ENCODE peak calls at places on chromosomes 13 and 19, in five cellular contexts. T is GM12878, A is HepG2, D is K562, O is SK-N-SH. F is an unnamed sample.

GRCh38 chr19:18698321-18699167 is 15.1 kb downstream of the CRTC1 start:
- DNase-seq in T (no peak), A (no peak), D (no peak), O (no peak), F (no peak)

GRCh38 chr19:48445256-48445605 is 552 bp upstream of the GRWD1 start:
- DNase-seq in T (no peak), A (peak), D (peak), O (peak), F (peak)

GRCh38 chr19:510606-511100 is 3.4 kb downstream of the TPGS1 start:
- DNase-seq in T (peak), A (peak), D (peak), O (peak), F (peak)

GRCh38 chr19:39834287-39834841 is 402 bp upstream of the DYRK1B start:
- DNase-seq in T (no peak), A (no peak), D (no peak), O (no peak), F (no peak)

GRCh38 chr13:112752711-112753541 is 63.1 kb downstream of the ATP11A start:
- DNase-seq in T (no peak), A (no peak), D (no peak), O (no peak), F (no peak)

GRCh38 chr19:22882797-22883196 is 50.7 kb downstream of the ZNF723 start:
- DNase-seq in T (no peak), A (peak), D (no peak), O (peak), F (no peak)

GRCh38 chr13:39415403-39415802 is 187.6 kb downstream of the LHFPL6 start:
- DNase-seq in T (no peak), A (no peak), D (no peak), O (peak), F (peak)

GRCh38 chr19:34313188-34313587 is 51.8 kb upstream of the GPI start:
- DNase-seq in T (no peak), A (no peak), D (no peak), O (no peak), F (no peak)

GRCh38 chr13:94917814-94918213 is 205.5 kb upstream of the SOX21 start:
- DNase-seq in T (no peak), A (no peak), D (no peak), O (no peak), F (no peak)

GRCh38 chr19:47663911-47664771 is 49.1 kb upstream of the EHD2 start:
- DNase-seq in T (no peak), A (peak), D (peak), O (no peak), F (no peak)

GRCh38 chr19:38805180-38805579 is 7.6 kb downstream of the LGALS4 start:
- DNase-seq in T (no peak), A (no peak), D (peak), O (no peak), F (no peak)

GRCh38 chr19:55545443-55545842 is at the start of gene SBK3:
- DNase-seq in T (no peak), A (no peak), D (no peak), O (no peak), F (peak)

GRCh38 chr19:58091251-58091995 is 6.6 kb downstream of the ZSCAN18 start:
- DNase-seq in T (no peak), A (no peak), D (no peak), O (no peak), F (no peak)

GRCh38 chr19:35009424-35010415 is 9.6 kb downstream of the GRAMD1A start:
- DNase-seq in T (no peak), A (no peak), D (no peak), O (peak), F (no peak)

GRCh38 chr13:20142019-20142926 is 18.6 kb downstream of the GJA3 start:
- DNase-seq in T (no peak), A (no peak), D (no peak), O (peak), F (no peak)

GRCh38 chr19:54191671-54192453 is 754 bp downstream of the TSEN34 start:
- DNase-seq in T (no peak), A (no peak), D (no peak), O (no peak), F (no peak)

GRCh38 chr13:49540552-49540951 is 44.8 kb downstream of the PHF11 start:
- DNase-seq in T (peak), A (no peak), D (no peak), O (no peak), F (no peak)

DNA sequence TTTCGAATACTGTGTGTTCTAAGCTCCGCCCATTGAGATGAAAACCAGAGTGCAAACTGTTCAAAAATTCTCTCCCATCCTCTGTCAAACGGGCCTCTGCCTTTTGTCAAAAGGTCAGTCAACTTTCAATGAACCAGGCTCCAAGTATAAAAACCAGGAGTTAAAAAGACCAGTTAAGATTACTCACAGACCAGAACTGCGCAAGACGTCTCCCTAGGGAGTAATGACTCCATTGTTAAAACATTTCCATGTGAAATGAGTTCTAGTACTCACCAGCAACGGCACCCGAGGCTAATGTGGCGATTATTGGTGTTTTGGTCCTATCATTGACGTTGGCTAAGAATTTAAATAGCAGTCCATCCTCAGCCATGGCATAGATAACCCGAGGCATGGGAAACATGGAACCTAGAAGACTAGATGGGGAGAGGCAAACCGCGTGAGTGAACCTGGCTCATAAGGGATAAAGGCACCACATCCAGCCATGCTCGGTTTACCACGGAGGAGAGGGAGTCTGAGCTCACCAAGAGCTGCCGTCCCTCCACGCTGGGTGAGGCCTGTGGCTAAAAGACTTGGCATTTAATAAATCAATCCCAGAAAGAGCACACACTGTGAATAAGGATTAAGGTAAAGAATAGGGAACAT is 73.3 kb downstream of the SLC7A1 start:
- DNase-seq in T (no peak), A (no peak), D (no peak), O (no peak), F (no peak)
- TF ChIP-seq FOXM1 in T (no peak), A (no peak), D (no peak), O (no peak), F (no peak)

GRCh38 chr13:30792257-30793000 is 57.1 kb downstream of the ALOX5AP start:
- DNase-seq in T (no peak), A (peak), D (no peak), O (peak), F (peak)
- TF ChIP-seq FOXM1 in T (no peak), A (no peak), D (no peak), O (peak), F (no peak)

DNA sequence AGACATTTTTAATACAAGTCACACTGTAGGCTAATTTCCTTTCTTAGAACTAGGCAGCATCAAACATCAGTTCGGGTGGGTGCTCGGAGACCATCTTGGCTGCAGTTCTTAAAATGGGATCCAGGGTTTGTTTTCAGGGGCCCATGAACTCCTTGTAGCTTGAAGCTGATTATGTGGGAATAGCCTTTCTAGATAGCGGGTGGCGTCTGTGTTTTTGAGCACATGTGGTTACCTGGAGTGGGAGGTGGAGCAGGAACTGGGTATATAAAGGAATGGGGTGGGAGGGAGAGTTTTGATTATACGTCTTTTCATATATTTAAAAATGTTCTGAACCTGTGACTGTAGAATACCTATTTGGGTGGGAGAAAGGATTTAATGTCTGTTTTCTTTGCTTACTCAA is 12.9 kb downstream of the CLPTM1 start:
- DNase-seq in T (no peak), A (no peak), D (no peak), O (no peak), F (no peak)
- TF ChIP-seq FOXM1 in T (no peak), A (no peak), D (no peak), O (no peak), F (no peak)

GRCh38 chr13:27795718-27796019 is 3.4 kb downstream of the GSX1 start:
- DNase-seq in T (no peak), A (no peak), D (no peak), O (no peak), F (no peak)

GRCh38 chr13:27794921-27795717 is 2.8 kb downstream of the GSX1 start:
- DNase-seq in T (no peak), A (no peak), D (no peak), O (no peak), F (no peak)

GRCh38 chr13:27793377-27794074 is 1.2 kb downstream of the GSX1 start:
- DNase-seq in T (no peak), A (no peak), D (no peak), O (no peak), F (no peak)

GRCh38 chr13:27792393-27793218 is at the start of gene GSX1:
- DNase-seq in T (no peak), A (peak), D (peak), O (no peak), F (peak)

GRCh38 chr13:27794075-27794691 is 1.9 kb downstream of the GSX1 start:
- DNase-seq in T (no peak), A (no peak), D (no peak), O (no peak), F (no peak)
- TF ChIP-seq FOXM1 in T (no peak), A (no peak), D (no peak), O (no peak), F (no peak)

DNA sequence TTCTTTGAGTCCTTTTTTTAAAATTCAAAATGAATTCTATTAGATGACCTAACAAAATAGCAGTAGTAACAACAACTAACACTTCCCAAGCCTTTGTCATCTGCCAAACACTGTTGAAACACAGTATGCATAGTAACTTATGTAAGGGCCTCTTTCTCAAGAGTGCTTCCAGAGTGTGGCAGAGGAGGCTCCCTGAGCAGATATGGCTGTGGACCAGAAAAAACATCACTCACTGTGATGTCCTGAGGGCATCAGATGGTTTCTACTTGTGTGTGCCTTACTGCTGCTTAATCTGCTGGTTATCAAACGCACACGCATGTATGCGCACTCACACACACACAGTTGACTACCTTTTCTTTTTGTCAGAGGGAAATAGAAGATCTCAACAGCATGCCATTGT is 110.8 kb downstream of the DLEU7 start:
- DNase-seq in T (no peak), A (no peak), D (no peak), O (peak), F (no peak)
- TF ChIP-seq FOXM1 in T (no peak), A (no peak), D (no peak), O (no peak), F (no peak)

DNA sequence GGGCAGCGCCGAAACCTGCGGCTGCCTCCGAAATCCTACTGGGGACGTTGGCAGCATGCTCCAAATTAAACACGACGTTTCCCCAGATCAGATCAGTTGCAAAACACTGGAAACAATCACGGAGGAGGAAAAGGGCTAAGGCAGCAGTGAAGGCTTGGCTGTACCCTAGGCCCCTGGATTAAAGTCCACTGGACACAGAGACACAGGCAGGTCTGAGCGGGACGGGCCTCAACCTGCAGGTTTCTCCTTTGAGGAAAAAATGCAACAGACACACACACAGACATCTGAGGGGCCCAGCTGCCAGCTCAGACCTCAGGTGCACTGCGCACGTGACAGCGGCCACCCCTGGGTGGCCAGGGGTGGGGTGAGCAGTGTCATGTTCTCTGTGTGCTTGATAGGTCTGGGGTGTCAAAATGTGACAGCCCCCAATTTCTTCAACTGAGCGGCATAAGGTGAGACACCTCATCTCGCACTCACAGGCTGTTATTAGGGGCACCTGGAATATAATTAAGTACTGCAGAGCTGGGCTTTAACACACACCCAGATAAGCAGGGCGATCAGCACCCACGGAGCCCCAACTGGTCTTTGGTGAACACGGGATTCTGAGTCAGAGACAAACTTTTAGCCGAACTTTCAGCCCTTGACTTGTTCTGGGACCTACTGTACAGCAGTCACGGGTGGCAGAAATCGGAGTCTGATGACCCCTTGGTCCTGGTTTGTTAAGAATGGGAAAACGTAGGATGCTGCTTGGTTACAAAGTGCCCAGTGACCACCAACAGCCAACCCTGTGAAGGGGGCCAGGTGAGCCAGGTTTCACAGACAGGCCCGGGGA is 9.3 kb downstream of the SH3GL1 start:
- DNase-seq in T (no peak), A (peak), D (no peak), O (no peak), F (no peak)
- TF ChIP-seq FOXM1 in T (no peak), A (no peak), D (no peak), O (no peak), F (no peak)

GRCh38 chr19:51467864-51468544 is 9.8 kb upstream of the SIGLEC8 start:
- DNase-seq in T (no peak), A (no peak), D (peak), O (no peak), F (no peak)

GRCh38 chr19:51469629-51470028 is 8.7 kb upstream of the CEACAM18 start:
- DNase-seq in T (no peak), A (no peak), D (no peak), O (no peak), F (no peak)

GRCh38 chr19:51470966-51471365 is 7.4 kb upstream of the CEACAM18 start:
- DNase-seq in T (no peak), A (no peak), D (peak), O (no peak), F (no peak)

GRCh38 chr19:51468545-51468920 is 9.8 kb upstream of the CEACAM18 start:
- DNase-seq in T (no peak), A (no peak), D (peak), O (no peak), F (no peak)

DNA sequence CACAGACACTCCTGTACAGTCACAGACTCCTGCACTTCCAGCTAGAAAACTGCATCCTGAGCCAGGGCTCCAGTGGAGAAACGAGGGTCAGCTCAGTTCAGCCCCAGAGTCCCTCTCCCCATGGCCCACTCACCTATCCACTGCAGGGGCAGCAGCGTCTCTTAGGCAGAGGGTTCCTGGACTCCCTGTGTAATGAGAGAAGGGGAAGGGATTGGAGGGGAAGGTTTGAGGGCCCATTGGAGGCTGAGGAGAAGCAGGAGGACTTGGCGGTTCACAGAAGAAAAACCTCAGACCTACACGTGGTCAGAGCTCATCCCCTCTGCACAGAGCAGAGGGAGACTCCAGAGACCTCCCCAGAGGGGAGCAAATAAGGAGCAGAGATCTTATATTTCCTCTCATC is 9.2 kb upstream of the CEACAM18 start:
- DNase-seq in T (no peak), A (no peak), D (no peak), O (no peak), F (no peak)
- TF ChIP-seq FOXM1 in T (no peak), A (no peak), D (no peak), O (no peak), F (no peak)

GRCh38 chr19:28522545-28522922 is 690.4 kb downstream of the UQCRFS1 start:
- DNase-seq in T (no peak), A (no peak), D (peak), O (no peak), F (no peak)
- TF ChIP-seq FOXM1 in T (no peak), A (no peak), D (no peak), O (no peak), F (no peak)

DNA sequence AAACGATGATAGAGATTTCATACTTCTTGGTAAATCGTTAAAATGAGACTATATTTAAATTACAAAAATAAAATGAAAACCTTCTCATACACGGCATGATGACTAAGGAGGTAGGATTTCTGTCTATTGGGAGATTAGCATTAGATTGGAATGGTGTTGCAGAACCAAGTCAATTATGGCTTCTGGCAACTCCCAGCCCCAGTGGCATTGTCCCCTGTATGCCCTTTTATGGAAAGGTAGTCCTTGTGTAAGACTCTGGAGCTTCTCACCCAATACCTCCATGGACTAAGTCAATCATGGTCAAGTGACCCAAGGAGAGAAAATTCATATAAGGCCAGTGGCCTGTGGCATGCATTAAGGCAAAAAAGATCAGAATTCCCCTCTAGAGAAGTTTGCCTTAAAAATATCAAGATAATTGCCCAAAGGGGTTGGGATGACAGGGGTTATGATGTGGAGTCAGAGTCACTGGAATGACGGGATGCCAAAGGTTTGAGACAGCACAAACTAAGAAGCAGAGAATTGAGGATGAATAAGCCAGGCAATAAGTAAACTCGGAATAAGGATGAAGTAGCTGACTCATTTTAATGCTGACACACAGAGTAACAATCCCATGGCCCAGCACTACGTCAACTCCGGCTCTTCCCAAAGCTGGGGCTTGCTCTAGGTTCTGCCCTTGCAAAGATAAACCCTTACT is 57.8 kb upstream of the POSTN start:
- DNase-seq in T (no peak), A (no peak), D (no peak), O (no peak), F (no peak)
- TF ChIP-seq FOXM1 in T (no peak), A (no peak), D (no peak), O (no peak), F (no peak)

DNA sequence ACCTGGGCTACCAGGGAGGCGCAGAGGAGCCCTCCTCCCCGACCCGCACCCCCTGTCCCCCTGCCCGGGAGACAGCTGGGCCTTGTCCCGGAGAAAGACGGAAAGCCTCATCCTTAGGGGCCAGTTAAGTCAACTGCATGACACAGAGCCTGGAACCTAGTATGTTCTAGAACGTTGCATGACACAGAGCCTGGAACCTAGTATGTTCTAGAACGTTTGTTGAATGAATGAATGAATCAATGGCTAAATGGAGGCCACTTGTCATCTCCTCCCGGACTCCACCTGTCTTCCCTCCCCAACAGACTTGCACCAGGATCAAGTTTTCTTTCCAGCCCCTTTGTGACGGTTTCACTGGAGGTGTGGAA is 706 bp downstream of the SERP2 start:
- DNase-seq in T (no peak), A (no peak), D (no peak), O (no peak), F (no peak)
- TF ChIP-seq FOXM1 in T (no peak), A (no peak), D (no peak), O (no peak), F (no peak)